ENCODE peak calls at places on chromosomes 7 and 10, in five cellular contexts. One of them, this sample, is unnamed.

GRCh38 chr10:70761031-70761601 is 24.1 kb downstream of the TBATA start:
- DNase-seq in SK-N-SH: no peak
- DNase-seq in HepG2: no peak
- DNase-seq in HCT116: no peak
- DNase-seq in H1: no peak
- DNase-seq in this sample: no peak

GRCh38 chr10:52879181-52879607 is 106.6 kb upstream of the MBL2 start:
- DNase-seq in SK-N-SH: no peak
- DNase-seq in HepG2: no peak
- DNase-seq in HCT116: no peak
- DNase-seq in H1: no peak
- DNase-seq in this sample: no peak

GRCh38 chr10:34444223-34445183 is 370.6 kb downstream of the PARD3 start:
- DNase-seq in SK-N-SH: no peak
- DNase-seq in HepG2: no peak
- DNase-seq in HCT116: no peak
- DNase-seq in H1: no peak
- DNase-seq in this sample: no peak

GRCh38 chr10:133071801-133072595 is 15.7 kb upstream of the ADGRA1 start:
- DNase-seq in SK-N-SH: peak; percentile 55
- DNase-seq in HepG2: no peak
- DNase-seq in HCT116: no peak
- DNase-seq in H1: no peak
- DNase-seq in this sample: no peak

GRCh38 chr10:100788027-100788900 is 42.9 kb downstream of the PAX2 start:
- DNase-seq in SK-N-SH: peak; percentile 77
- DNase-seq in HepG2: no peak
- DNase-seq in HCT116: no peak
- DNase-seq in H1: no peak
- DNase-seq in this sample: no peak

GRCh38 chr7:46369933-46370654 is 449.0 kb upstream of the IGFBP3 start:
- DNase-seq in SK-N-SH: no peak
- DNase-seq in HepG2: no peak
- DNase-seq in HCT116: peak; percentile 7
- DNase-seq in H1: no peak
- DNase-seq in this sample: no peak

GRCh38 chr7:142485617-142486226 is 227.9 kb upstream of the PRSS58 start:
- DNase-seq in SK-N-SH: peak; percentile 15
- DNase-seq in HepG2: no peak
- DNase-seq in HCT116: no peak
- DNase-seq in H1: no peak
- DNase-seq in this sample: peak; percentile 6

GRCh38 chr7:79893991-79894390 is 240.6 kb upstream of the GNAI1 start:
- DNase-seq in SK-N-SH: no peak
- DNase-seq in HepG2: no peak
- DNase-seq in HCT116: no peak
- DNase-seq in H1: no peak
- DNase-seq in this sample: no peak

GRCh38 chr7:36278767-36279171 is 110.9 kb upstream of the ANLN start:
- DNase-seq in SK-N-SH: peak; percentile 67
- DNase-seq in HepG2: no peak
- DNase-seq in HCT116: no peak
- DNase-seq in H1: no peak
- DNase-seq in this sample: no peak

DNA sequence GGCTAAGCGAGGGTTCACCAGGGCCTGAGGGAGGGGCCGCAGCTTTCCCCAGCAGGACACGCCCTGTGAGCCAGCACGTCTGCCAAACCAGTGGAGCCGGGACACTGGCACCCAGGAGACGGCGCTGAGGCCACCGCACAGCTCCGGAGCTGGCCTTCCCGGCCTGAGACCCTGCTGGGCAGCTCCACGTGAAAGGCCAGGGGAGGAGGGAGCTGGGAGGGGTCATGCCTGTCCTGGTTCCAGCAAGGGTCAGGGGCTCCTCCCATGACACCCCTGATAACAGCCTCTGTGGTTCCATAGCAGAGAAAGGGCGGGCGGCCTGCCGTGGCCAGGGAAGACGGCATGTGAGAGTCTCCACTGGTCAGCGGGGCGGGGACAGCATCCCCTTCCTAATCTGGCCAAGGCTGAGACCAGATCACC is 278.3 kb downstream of the ELFN1 start:
- DNase-seq in SK-N-SH: no peak
- DNase-seq in HepG2: no peak
- DNase-seq in HCT116: no peak
- DNase-seq in H1: no peak
- DNase-seq in this sample: no peak
- TF ChIP-seq JUND in SK-N-SH: no peak
- TF ChIP-seq JUND in HepG2: no peak
- TF ChIP-seq JUND in HCT116: no peak
- TF ChIP-seq JUND in H1: no peak
- TF ChIP-seq JUND in this sample: no peak

DNA sequence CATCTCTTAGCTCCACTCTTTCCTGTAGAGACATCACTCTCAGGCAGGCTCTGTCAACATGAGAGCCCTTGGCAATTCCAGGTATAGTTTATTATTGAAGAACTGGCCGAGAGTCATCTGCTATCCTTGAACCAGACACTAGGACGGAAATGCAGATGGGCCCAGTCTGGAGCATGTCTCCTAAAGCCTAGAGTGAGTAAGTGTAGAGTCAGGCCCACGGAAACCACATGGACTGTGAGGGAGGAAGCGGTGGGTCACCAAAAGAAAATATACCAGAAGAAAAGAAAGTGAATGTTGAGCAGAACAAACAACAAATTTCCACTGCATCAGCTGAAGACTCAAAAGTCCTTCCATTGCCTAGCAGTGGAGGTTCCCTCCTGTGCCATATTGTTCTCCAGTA is 15.7 kb upstream of the RELN start:
- DNase-seq in SK-N-SH: no peak
- DNase-seq in HepG2: no peak
- DNase-seq in HCT116: no peak
- DNase-seq in H1: no peak
- DNase-seq in this sample: no peak
- TF ChIP-seq JUND in SK-N-SH: no peak
- TF ChIP-seq JUND in HepG2: no peak
- TF ChIP-seq JUND in HCT116: no peak
- TF ChIP-seq JUND in H1: no peak
- TF ChIP-seq JUND in this sample: no peak

GRCh38 chr7:84507529-84507928 is 312.9 kb upstream of the SEMA3A start:
- DNase-seq in SK-N-SH: no peak
- DNase-seq in HepG2: no peak
- DNase-seq in HCT116: no peak
- DNase-seq in H1: no peak
- DNase-seq in this sample: no peak

GRCh38 chr7:84506151-84506550 is 311.6 kb upstream of the SEMA3A start:
- DNase-seq in SK-N-SH: no peak
- DNase-seq in HepG2: no peak
- DNase-seq in HCT116: no peak
- DNase-seq in H1: no peak
- DNase-seq in this sample: no peak

GRCh38 chr7:84497873-84498272 is 303.3 kb upstream of the SEMA3A start:
- DNase-seq in SK-N-SH: no peak
- DNase-seq in HepG2: no peak
- DNase-seq in HCT116: no peak
- DNase-seq in H1: no peak
- DNase-seq in this sample: no peak

DNA sequence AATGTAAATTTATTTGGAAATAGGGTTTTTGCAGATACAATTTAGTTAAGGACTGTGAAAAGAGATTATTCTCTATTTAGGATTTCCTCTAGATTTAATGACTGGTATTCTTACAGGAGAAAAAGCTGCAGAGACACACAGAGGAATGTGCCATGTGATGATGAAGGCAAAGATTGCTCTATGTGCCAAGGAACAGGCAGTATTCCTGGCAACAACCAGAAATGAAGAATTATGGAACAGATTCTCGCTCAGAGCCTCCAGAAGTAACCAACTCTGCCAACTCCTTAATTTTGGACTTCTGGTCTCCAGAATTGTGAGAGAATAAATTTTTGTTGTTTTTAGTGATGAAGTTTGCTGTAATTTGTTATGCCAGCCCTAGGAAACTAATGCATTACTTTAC is 307.6 kb upstream of the SEMA3A start:
- DNase-seq in SK-N-SH: no peak
- DNase-seq in HepG2: no peak
- DNase-seq in HCT116: no peak
- DNase-seq in H1: no peak
- DNase-seq in this sample: no peak
- TF ChIP-seq JUND in SK-N-SH: no peak
- TF ChIP-seq JUND in HepG2: no peak
- TF ChIP-seq JUND in HCT116: no peak
- TF ChIP-seq JUND in H1: no peak
- TF ChIP-seq JUND in this sample: no peak

GRCh38 chr10:24444337-24444736 is 235.4 kb downstream of the KIAA1217 start:
- DNase-seq in SK-N-SH: no peak
- DNase-seq in HepG2: no peak
- DNase-seq in HCT116: no peak
- DNase-seq in H1: no peak
- DNase-seq in this sample: no peak

GRCh38 chr10:24448351-24449009 is 239.5 kb downstream of the KIAA1217 start:
- DNase-seq in SK-N-SH: no peak
- DNase-seq in HepG2: no peak
- DNase-seq in HCT116: no peak
- DNase-seq in H1: no peak
- DNase-seq in this sample: no peak

GRCh38 chr10:24449334-24449740 is 240.4 kb downstream of the KIAA1217 start:
- DNase-seq in SK-N-SH: no peak
- DNase-seq in HepG2: no peak
- DNase-seq in HCT116: no peak
- DNase-seq in H1: no peak
- DNase-seq in this sample: no peak

GRCh38 chr10:24449769-24450310 is 240.9 kb downstream of the KIAA1217 start:
- DNase-seq in SK-N-SH: no peak
- DNase-seq in HepG2: no peak
- DNase-seq in HCT116: no peak
- DNase-seq in H1: no peak
- DNase-seq in this sample: no peak

GRCh38 chr10:24446739-24447138 is 237.8 kb downstream of the KIAA1217 start:
- DNase-seq in SK-N-SH: no peak
- DNase-seq in HepG2: no peak
- DNase-seq in HCT116: no peak
- DNase-seq in H1: no peak
- DNase-seq in this sample: no peak
- TF ChIP-seq JUND in SK-N-SH: peak; percentile 51
- TF ChIP-seq JUND in HepG2: no peak
- TF ChIP-seq JUND in HCT116: no peak
- TF ChIP-seq JUND in H1: no peak
- TF ChIP-seq JUND in this sample: no peak

DNA sequence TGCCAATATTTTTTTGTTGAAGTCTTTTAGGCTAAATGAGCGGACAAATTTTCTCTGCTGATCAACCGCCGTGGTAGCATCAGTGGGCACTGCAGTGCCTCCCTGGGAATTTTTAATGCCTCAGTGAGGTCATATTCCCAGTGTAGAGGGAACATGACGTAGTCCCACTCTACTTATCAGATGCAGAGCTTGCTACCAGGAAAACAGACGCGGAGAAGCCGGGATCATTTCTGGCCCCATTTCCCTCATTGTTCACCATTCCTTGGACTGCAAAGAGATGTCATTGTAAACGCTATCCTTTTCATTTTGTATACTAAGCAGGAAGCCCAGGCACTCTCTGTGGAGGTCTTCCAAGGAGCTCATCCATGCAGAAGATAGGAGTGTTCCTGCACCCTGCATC is 145.4 kb downstream of the TCF7L2 start:
- DNase-seq in SK-N-SH: no peak
- DNase-seq in HepG2: no peak
- DNase-seq in HCT116: no peak
- DNase-seq in H1: no peak
- DNase-seq in this sample: no peak
- TF ChIP-seq JUND in SK-N-SH: no peak
- TF ChIP-seq JUND in HepG2: no peak
- TF ChIP-seq JUND in HCT116: no peak
- TF ChIP-seq JUND in H1: no peak
- TF ChIP-seq JUND in this sample: no peak

GRCh38 chr7:151599401-151600227 is 79.9 kb upstream of the RHEB start:
- DNase-seq in SK-N-SH: peak; percentile 69
- DNase-seq in HepG2: no peak
- DNase-seq in HCT116: peak; percentile 68
- DNase-seq in H1: no peak
- DNase-seq in this sample: no peak

GRCh38 chr7:151607464-151607867 is 87.8 kb upstream of the RHEB start:
- DNase-seq in SK-N-SH: no peak
- DNase-seq in HepG2: peak; percentile 27
- DNase-seq in HCT116: peak; percentile 37
- DNase-seq in H1: no peak
- DNase-seq in this sample: no peak

GRCh38 chr7:151601521-151602305 is 82.0 kb upstream of the RHEB start:
- DNase-seq in SK-N-SH: no peak
- DNase-seq in HepG2: no peak
- DNase-seq in HCT116: no peak
- DNase-seq in H1: no peak
- DNase-seq in this sample: no peak

GRCh38 chr7:151608031-151608551 is 88.4 kb upstream of the RHEB start:
- DNase-seq in SK-N-SH: peak; percentile 46
- DNase-seq in HepG2: no peak
- DNase-seq in HCT116: peak; percentile 90
- DNase-seq in H1: no peak
- DNase-seq in this sample: no peak

GRCh38 chr7:151603951-151604350 is 84.3 kb upstream of the RHEB start:
- DNase-seq in SK-N-SH: no peak
- DNase-seq in HepG2: no peak
- DNase-seq in HCT116: no peak
- DNase-seq in H1: no peak
- DNase-seq in this sample: no peak
- TF ChIP-seq JUND in SK-N-SH: no peak
- TF ChIP-seq JUND in HepG2: no peak
- TF ChIP-seq JUND in HCT116: no peak
- TF ChIP-seq JUND in H1: no peak
- TF ChIP-seq JUND in this sample: no peak

This sample was measured in T47D.